ENCODE peak calls at places on chromosomes 3 and 15, in four cellular contexts. W is NB4, K is RCC 7860, O is GM23248. H is an unnamed sample.

GRCh38 chr3:54916722-54917121 is 11.1 kb downstream of the LRTM1 start:
- DNase-seq in W (no peak), K (no peak), O (peak), H (peak)

GRCh38 chr3:10648181-10648580 is 142.8 kb upstream of the ATP2B2 start:
- DNase-seq in W (no peak), K (no peak), O (no peak), H (no peak)

GRCh38 chr3:9476935-9477334 is 76.7 kb downstream of the LHFPL4 start:
- DNase-seq in W (no peak), K (no peak), O (no peak), H (no peak)

GRCh38 chr3:197302696-197303341 is 4.4 kb upstream of the DLG1 start:
- DNase-seq in W (peak), K (peak), O (peak), H (peak)

GRCh38 chr15:73482184-73482583 is 39.2 kb downstream of the REC114 start:
- DNase-seq in W (peak), K (no peak), O (no peak), H (no peak)

GRCh38 chr3:13280856-13281656 is 139.1 kb downstream of the NUP210 start:
- DNase-seq in W (peak), K (no peak), O (no peak), H (no peak)

GRCh38 chr3:11379824-11380281 is 107.7 kb downstream of the ATG7 start:
- DNase-seq in W (no peak), K (no peak), O (no peak), H (no peak)

GRCh38 chr3:108462899-108463298 is 47.5 kb downstream of the MYH15 start:
- DNase-seq in W (no peak), K (peak), O (peak), H (peak)

GRCh38 chr3:53484979-53485378 is 9.4 kb upstream of the CACNA1D start:
- DNase-seq in W (no peak), K (no peak), O (no peak), H (no peak)

GRCh38 chr3:161275919-161276318 is 54.8 kb downstream of the NMD3 start:
- DNase-seq in W (no peak), K (no peak), O (no peak), H (no peak)

GRCh38 chr3:120348065-120348980 is 831 bp downstream of the LRRC58 start:
- DNase-seq in W (peak), K (peak), O (no peak), H (peak)

GRCh38 chr15:73936181-73936580 is 9.9 kb downstream of the LOXL1 start:
- DNase-seq in W (peak), K (no peak), O (no peak), H (no peak)